ENCODE peak calls at places on chromosome 17, in ten cellular contexts. U is NCI-H2171; W is CD4-positive, CD25-positive, alpha-beta regulatory T cell; P is breast epithelium; N is omental fat pad; D is KG1; L is stimulated activated CD4-positive, alpha-beta T cell treated with anti-CD3 and anti-CD28 coated beads, Interleukin-15, amount 100 ng/mL, for 1 hour; T is COR-L47; V is AG04449; M is MCF 10A. J is an unnamed sample.

GRCh38 chr17:72120878-72121163 is at the start of gene SOX9:
- DNase-seq in U (peak), W (no peak), P (peak), N (no peak), D (no peak), L (no peak), T (peak), V (peak), M (peak), J (peak)

GRCh38 chr17:66580178-66580577 is 254.7 kb upstream of the CACNG5 start:
- DNase-seq in U (no peak), W (no peak), P (no peak), N (no peak), D (no peak), L (no peak), T (no peak), V (no peak), M (no peak), J (no peak)

GRCh38 chr17:72365857-72366415 is 245.1 kb downstream of the SOX9 start:
- DNase-seq in U (no peak), W (no peak), P (no peak), N (no peak), D (no peak), L (no peak), T (no peak), V (no peak), M (no peak), J (no peak)

GRCh38 chr17:63699638-63700527 is at the start of gene LIMD2:
- DNase-seq in U (peak), W (peak), P (no peak), N (no peak), D (no peak), L (peak), T (peak), V (no peak), M (no peak), J (peak)

GRCh38 chr17:19397556-19398041 is 10.6 kb upstream of the MFAP4 start:
- DNase-seq in U (no peak), W (no peak), P (peak), N (no peak), D (no peak), L (no peak), T (no peak), V (no peak), M (no peak), J (no peak)

GRCh38 chr17:82023447-82024241 is 539 bp downstream of the LRRC45 start:
- DNase-seq in U (no peak), W (peak), P (no peak), N (no peak), D (peak), L (no peak), T (no peak), V (no peak), M (no peak), J (no peak)

GRCh38 chr17:40112718-40113109 is 9.1 kb upstream of the MSL1 start:
- DNase-seq in U (no peak), W (no peak), P (peak), N (no peak), D (no peak), L (no peak), T (no peak), V (no peak), M (no peak), J (no peak)

GRCh38 chr17:557371-557770 is 157.3 kb downstream of the VPS53 start:
- DNase-seq in U (no peak), W (no peak), P (no peak), N (no peak), D (no peak), L (no peak), T (no peak), V (no peak), M (no peak), J (no peak)

GRCh38 chr17:10217916-10218315 is 19.5 kb upstream of the GAS7 start:
- DNase-seq in U (no peak), W (no peak), P (no peak), N (no peak), D (no peak), L (no peak), T (no peak), V (no peak), M (no peak), J (no peak)

GRCh38 chr17:9575381-9576072 is at the start of gene STX8:
- DNase-seq in U (no peak), W (peak), P (peak), N (peak), D (peak), L (peak), T (peak), V (peak), M (peak), J (peak)

GRCh38 chr17:79645022-79645776 is 34.3 kb upstream of the RBFOX3 start:
- DNase-seq in U (no peak), W (no peak), P (no peak), N (no peak), D (no peak), L (no peak), T (no peak), V (no peak), M (no peak), J (no peak)

GRCh38 chr17:40648326-40648968 is 829 bp upstream of the SMARCE1 start:
- DNase-seq in U (peak), W (no peak), P (no peak), N (no peak), D (no peak), L (no peak), T (no peak), V (no peak), M (no peak), J (no peak)

GRCh38 chr17:76935331-76935730 is 67.1 kb downstream of the MGAT5B start:
- DNase-seq in U (no peak), W (no peak), P (no peak), N (no peak), D (no peak), L (no peak), T (no peak), V (no peak), M (peak), J (no peak)

GRCh38 chr17:79044462-79044861 is 20.5 kb downstream of the C1QTNF1 start:
- DNase-seq in U (no peak), W (no peak), P (no peak), N (peak), D (no peak), L (no peak), T (no peak), V (no peak), M (no peak), J (no peak)

GRCh38 chr17:68328676-68329075 is 37.4 kb downstream of the ARSG start:
- DNase-seq in U (no peak), W (no peak), P (peak), N (no peak), D (no peak), L (no peak), T (no peak), V (no peak), M (no peak), J (no peak)

GRCh38 chr17:39754958-39755549 is 17.3 kb downstream of the GRB7 start:
- DNase-seq in U (no peak), W (no peak), P (no peak), N (no peak), D (no peak), L (no peak), T (no peak), V (no peak), M (no peak), J (no peak)